ENCODE peak calls at places on chromosomes 1 and 21, in eight cellular contexts. One of them, this sample, is unnamed.
A peak's percentile ranks its signal among the peaks of the same experiment; 100 is the strongest.

GRCh38 chr1:203443296-203443695 is 32.3 kb upstream of the PRELP start:
- DNase-seq in stimulated activated CD4-positive, alpha-beta T cell treated with anti-CD3 and anti-CD28 coated beads, Interleukin-1b, Interleukin-23, amount 100 ng/mL, for 24 hours: no peak
- DNase-seq in AG20443: no peak
- DNase-seq in T-helper 9 cell: no peak
- DNase-seq in Ammon's horn: no peak
- DNase-seq in sigmoid colon: no peak
- DNase-seq in NCI-H2171 treated with DMSO at 0.1 percent for 48 hours: no peak
- DNase-seq in left cardiac atrium: no peak
- DNase-seq in this sample: no peak

GRCh38 chr1:17671741-17672140 is 83.4 kb upstream of the ACTL8 start:
- DNase-seq in AG20443: no peak
- DNase-seq in NCI-H2171 treated with DMSO at 0.1 percent for 48 hours: peak; percentile 6
- DNase-seq in T-helper 9 cell: no peak
- DNase-seq in sigmoid colon: no peak
- DNase-seq in Ammon's horn: no peak
- DNase-seq in stimulated activated CD4-positive, alpha-beta T cell treated with anti-CD3 and anti-CD28 coated beads, Interleukin-1b, Interleukin-23, amount 100 ng/mL, for 24 hours: no peak
- DNase-seq in left cardiac atrium: no peak
- DNase-seq in this sample: no peak

GRCh38 chr1:229509576-229509975 is 1.4 kb upstream of the NUP133 start:
- DNase-seq in stimulated activated CD4-positive, alpha-beta T cell treated with anti-CD3 and anti-CD28 coated beads, Interleukin-1b, Interleukin-23, amount 100 ng/mL, for 24 hours: no peak
- DNase-seq in AG20443: no peak
- DNase-seq in T-helper 9 cell: no peak
- DNase-seq in Ammon's horn: no peak
- DNase-seq in NCI-H2171 treated with DMSO at 0.1 percent for 48 hours: no peak
- DNase-seq in sigmoid colon: no peak
- DNase-seq in left cardiac atrium: no peak
- DNase-seq in this sample: no peak

GRCh38 chr1:42801832-42802483 is 15.0 kb upstream of the ERMAP start:
- DNase-seq in stimulated activated CD4-positive, alpha-beta T cell treated with anti-CD3 and anti-CD28 coated beads, Interleukin-1b, Interleukin-23, amount 100 ng/mL, for 24 hours: no peak
- DNase-seq in T-helper 9 cell: no peak
- DNase-seq in sigmoid colon: no peak
- DNase-seq in left cardiac atrium: no peak
- DNase-seq in AG20443: peak; percentile 54
- DNase-seq in NCI-H2171 treated with DMSO at 0.1 percent for 48 hours: no peak
- DNase-seq in Ammon's horn: no peak
- DNase-seq in this sample: no peak

GRCh38 chr1:71170925-71171324 is 90.1 kb upstream of the ZRANB2 start:
- DNase-seq in T-helper 9 cell: no peak
- DNase-seq in AG20443: no peak
- DNase-seq in Ammon's horn: no peak
- DNase-seq in sigmoid colon: no peak
- DNase-seq in NCI-H2171 treated with DMSO at 0.1 percent for 48 hours: no peak
- DNase-seq in stimulated activated CD4-positive, alpha-beta T cell treated with anti-CD3 and anti-CD28 coated beads, Interleukin-1b, Interleukin-23, amount 100 ng/mL, for 24 hours: no peak
- DNase-seq in left cardiac atrium: no peak
- DNase-seq in this sample: no peak

GRCh38 chr1:22287273-22287672 is 144.4 kb upstream of the WNT4 start:
- DNase-seq in stimulated activated CD4-positive, alpha-beta T cell treated with anti-CD3 and anti-CD28 coated beads, Interleukin-1b, Interleukin-23, amount 100 ng/mL, for 24 hours: no peak
- DNase-seq in NCI-H2171 treated with DMSO at 0.1 percent for 48 hours: no peak
- DNase-seq in T-helper 9 cell: no peak
- DNase-seq in Ammon's horn: no peak
- DNase-seq in AG20443: peak; percentile 2
- DNase-seq in sigmoid colon: no peak
- DNase-seq in left cardiac atrium: no peak
- DNase-seq in this sample: no peak

GRCh38 chr1:201053155-201053860 is 29.8 kb upstream of the KIF21B start:
- DNase-seq in AG20443: no peak
- DNase-seq in stimulated activated CD4-positive, alpha-beta T cell treated with anti-CD3 and anti-CD28 coated beads, Interleukin-1b, Interleukin-23, amount 100 ng/mL, for 24 hours: no peak
- DNase-seq in Ammon's horn: no peak
- DNase-seq in T-helper 9 cell: no peak
- DNase-seq in left cardiac atrium: no peak
- DNase-seq in NCI-H2171 treated with DMSO at 0.1 percent for 48 hours: no peak
- DNase-seq in sigmoid colon: no peak
- DNase-seq in this sample: peak; percentile 10

GRCh38 chr21:41631564-41632461 is 123.9 kb upstream of the TMPRSS2 start:
- DNase-seq in sigmoid colon: no peak
- DNase-seq in AG20443: peak; percentile 34
- DNase-seq in T-helper 9 cell: no peak
- DNase-seq in NCI-H2171 treated with DMSO at 0.1 percent for 48 hours: no peak
- DNase-seq in stimulated activated CD4-positive, alpha-beta T cell treated with anti-CD3 and anti-CD28 coated beads, Interleukin-1b, Interleukin-23, amount 100 ng/mL, for 24 hours: no peak
- DNase-seq in left cardiac atrium: no peak
- DNase-seq in Ammon's horn: no peak
- DNase-seq in this sample: no peak

GRCh38 chr1:62356257-62356835 is 37.1 kb upstream of the KANK4 start:
- DNase-seq in left cardiac atrium: no peak
- DNase-seq in T-helper 9 cell: no peak
- DNase-seq in stimulated activated CD4-positive, alpha-beta T cell treated with anti-CD3 and anti-CD28 coated beads, Interleukin-1b, Interleukin-23, amount 100 ng/mL, for 24 hours: no peak
- DNase-seq in NCI-H2171 treated with DMSO at 0.1 percent for 48 hours: peak; percentile 77
- DNase-seq in AG20443: peak; percentile 90
- DNase-seq in sigmoid colon: no peak
- DNase-seq in Ammon's horn: no peak
- DNase-seq in this sample: peak; percentile 17

GRCh38 chr1:30191154-30191702 is 532.2 kb downstream of the MATN1 start:
- DNase-seq in Ammon's horn: no peak
- DNase-seq in stimulated activated CD4-positive, alpha-beta T cell treated with anti-CD3 and anti-CD28 coated beads, Interleukin-1b, Interleukin-23, amount 100 ng/mL, for 24 hours: no peak
- DNase-seq in AG20443: peak; percentile 90
- DNase-seq in T-helper 9 cell: peak; percentile 23
- DNase-seq in sigmoid colon: no peak
- DNase-seq in left cardiac atrium: peak; percentile 48
- DNase-seq in NCI-H2171 treated with DMSO at 0.1 percent for 48 hours: peak; percentile 35
- DNase-seq in this sample: peak; percentile 41

GRCh38 chr1:13807213-13807612 is 107.2 kb downstream of the PRDM2 start:
- DNase-seq in sigmoid colon: no peak
- DNase-seq in stimulated activated CD4-positive, alpha-beta T cell treated with anti-CD3 and anti-CD28 coated beads, Interleukin-1b, Interleukin-23, amount 100 ng/mL, for 24 hours: no peak
- DNase-seq in Ammon's horn: no peak
- DNase-seq in AG20443: peak; percentile 59
- DNase-seq in NCI-H2171 treated with DMSO at 0.1 percent for 48 hours: no peak
- DNase-seq in left cardiac atrium: no peak
- DNase-seq in T-helper 9 cell: no peak
- DNase-seq in this sample: peak; percentile 28

GRCh38 chr1:240350910-240351331 is 259.2 kb downstream of the FMN2 start:
- DNase-seq in stimulated activated CD4-positive, alpha-beta T cell treated with anti-CD3 and anti-CD28 coated beads, Interleukin-1b, Interleukin-23, amount 100 ng/mL, for 24 hours: no peak
- DNase-seq in sigmoid colon: no peak
- DNase-seq in NCI-H2171 treated with DMSO at 0.1 percent for 48 hours: no peak
- DNase-seq in left cardiac atrium: no peak
- DNase-seq in Ammon's horn: no peak
- DNase-seq in T-helper 9 cell: no peak
- DNase-seq in AG20443: peak; percentile 75
- DNase-seq in this sample: no peak

GRCh38 chr1:6785721-6786505 is 659 bp downstream of the CAMTA1 start:
- DNase-seq in sigmoid colon: peak; percentile 69
- DNase-seq in T-helper 9 cell: peak; percentile 41
- DNase-seq in NCI-H2171 treated with DMSO at 0.1 percent for 48 hours: no peak
- DNase-seq in stimulated activated CD4-positive, alpha-beta T cell treated with anti-CD3 and anti-CD28 coated beads, Interleukin-1b, Interleukin-23, amount 100 ng/mL, for 24 hours: no peak
- DNase-seq in left cardiac atrium: peak; percentile 48
- DNase-seq in Ammon's horn: peak; percentile 19
- DNase-seq in AG20443: peak; percentile 87
- DNase-seq in this sample: peak; percentile 40

GRCh38 chr1:187631381-187631675 is 802.6 kb downstream of the PLA2G4A start:
- DNase-seq in T-helper 9 cell: no peak
- DNase-seq in stimulated activated CD4-positive, alpha-beta T cell treated with anti-CD3 and anti-CD28 coated beads, Interleukin-1b, Interleukin-23, amount 100 ng/mL, for 24 hours: no peak
- DNase-seq in AG20443: no peak
- DNase-seq in Ammon's horn: no peak
- DNase-seq in left cardiac atrium: no peak
- DNase-seq in sigmoid colon: no peak
- DNase-seq in NCI-H2171 treated with DMSO at 0.1 percent for 48 hours: no peak
- DNase-seq in this sample: no peak

GRCh38 chr1:215257280-215257679 is 174.7 kb downstream of the KCNK2 start:
- DNase-seq in T-helper 9 cell: no peak
- DNase-seq in Ammon's horn: no peak
- DNase-seq in left cardiac atrium: no peak
- DNase-seq in sigmoid colon: no peak
- DNase-seq in stimulated activated CD4-positive, alpha-beta T cell treated with anti-CD3 and anti-CD28 coated beads, Interleukin-1b, Interleukin-23, amount 100 ng/mL, for 24 hours: no peak
- DNase-seq in AG20443: no peak
- DNase-seq in NCI-H2171 treated with DMSO at 0.1 percent for 48 hours: no peak
- DNase-seq in this sample: no peak

GRCh38 chr1:64387382-64388066 is 82.4 kb upstream of the CACHD1 start:
- DNase-seq in left cardiac atrium: no peak
- DNase-seq in sigmoid colon: no peak
- DNase-seq in NCI-H2171 treated with DMSO at 0.1 percent for 48 hours: no peak
- DNase-seq in AG20443: no peak
- DNase-seq in stimulated activated CD4-positive, alpha-beta T cell treated with anti-CD3 and anti-CD28 coated beads, Interleukin-1b, Interleukin-23, amount 100 ng/mL, for 24 hours: no peak
- DNase-seq in T-helper 9 cell: no peak
- DNase-seq in Ammon's horn: peak; percentile 2
- DNase-seq in this sample: no peak

GRCh38 chr1:4585216-4585615 is 69.2 kb upstream of the AJAP1 start:
- DNase-seq in stimulated activated CD4-positive, alpha-beta T cell treated with anti-CD3 and anti-CD28 coated beads, Interleukin-1b, Interleukin-23, amount 100 ng/mL, for 24 hours: peak; percentile 23
- DNase-seq in AG20443: no peak
- DNase-seq in sigmoid colon: no peak
- DNase-seq in Ammon's horn: no peak
- DNase-seq in left cardiac atrium: no peak
- DNase-seq in NCI-H2171 treated with DMSO at 0.1 percent for 48 hours: no peak
- DNase-seq in T-helper 9 cell: peak; percentile 9
- DNase-seq in this sample: peak; percentile 71

GRCh38 chr1:68162761-68163160 is 69.6 kb downstream of the WLS start:
- DNase-seq in sigmoid colon: no peak
- DNase-seq in NCI-H2171 treated with DMSO at 0.1 percent for 48 hours: no peak
- DNase-seq in left cardiac atrium: no peak
- DNase-seq in AG20443: no peak
- DNase-seq in stimulated activated CD4-positive, alpha-beta T cell treated with anti-CD3 and anti-CD28 coated beads, Interleukin-1b, Interleukin-23, amount 100 ng/mL, for 24 hours: no peak
- DNase-seq in T-helper 9 cell: no peak
- DNase-seq in Ammon's horn: no peak
- DNase-seq in this sample: peak; percentile 8

GRCh38 chr21:45959779-45960390 is 21.7 kb upstream of the COL6A1 start:
- DNase-seq in Ammon's horn: no peak
- DNase-seq in sigmoid colon: peak; percentile 58
- DNase-seq in stimulated activated CD4-positive, alpha-beta T cell treated with anti-CD3 and anti-CD28 coated beads, Interleukin-1b, Interleukin-23, amount 100 ng/mL, for 24 hours: no peak
- DNase-seq in NCI-H2171 treated with DMSO at 0.1 percent for 48 hours: no peak
- DNase-seq in left cardiac atrium: no peak
- DNase-seq in T-helper 9 cell: no peak
- DNase-seq in AG20443: no peak
- DNase-seq in this sample: no peak

GRCh38 chr1:9362488-9362887 is 69.8 kb downstream of the SPSB1 start:
- DNase-seq in left cardiac atrium: no peak
- DNase-seq in T-helper 9 cell: no peak
- DNase-seq in Ammon's horn: peak; percentile 61
- DNase-seq in sigmoid colon: no peak
- DNase-seq in NCI-H2171 treated with DMSO at 0.1 percent for 48 hours: no peak
- DNase-seq in AG20443: no peak
- DNase-seq in stimulated activated CD4-positive, alpha-beta T cell treated with anti-CD3 and anti-CD28 coated beads, Interleukin-1b, Interleukin-23, amount 100 ng/mL, for 24 hours: no peak
- DNase-seq in this sample: no peak

GRCh38 chr1:210448293-210448892 is 119.7 kb downstream of the HHAT start:
- DNase-seq in NCI-H2171 treated with DMSO at 0.1 percent for 48 hours: peak; percentile 71
- DNase-seq in Ammon's horn: peak; percentile 76
- DNase-seq in AG20443: peak; percentile 60
- DNase-seq in stimulated activated CD4-positive, alpha-beta T cell treated with anti-CD3 and anti-CD28 coated beads, Interleukin-1b, Interleukin-23, amount 100 ng/mL, for 24 hours: no peak
- DNase-seq in sigmoid colon: no peak
- DNase-seq in T-helper 9 cell: no peak
- DNase-seq in left cardiac atrium: no peak
- DNase-seq in this sample: peak; percentile 25

GRCh38 chr1:91619881-91620280 is 119.2 kb downstream of the CDC7 start:
- DNase-seq in left cardiac atrium: no peak
- DNase-seq in T-helper 9 cell: no peak
- DNase-seq in AG20443: peak; percentile 56
- DNase-seq in NCI-H2171 treated with DMSO at 0.1 percent for 48 hours: no peak
- DNase-seq in Ammon's horn: peak; percentile 17
- DNase-seq in sigmoid colon: no peak
- DNase-seq in stimulated activated CD4-positive, alpha-beta T cell treated with anti-CD3 and anti-CD28 coated beads, Interleukin-1b, Interleukin-23, amount 100 ng/mL, for 24 hours: no peak
- DNase-seq in this sample: no peak

GRCh38 chr1:28756846-28757245 is 20.1 kb downstream of the YTHDF2 start:
- DNase-seq in NCI-H2171 treated with DMSO at 0.1 percent for 48 hours: no peak
- DNase-seq in stimulated activated CD4-positive, alpha-beta T cell treated with anti-CD3 and anti-CD28 coated beads, Interleukin-1b, Interleukin-23, amount 100 ng/mL, for 24 hours: no peak
- DNase-seq in Ammon's horn: peak; percentile 35
- DNase-seq in AG20443: no peak
- DNase-seq in left cardiac atrium: no peak
- DNase-seq in sigmoid colon: no peak
- DNase-seq in T-helper 9 cell: no peak
- DNase-seq in this sample: no peak

GRCh38 chr1:199931666-199932377 is 95.7 kb upstream of the NR5A2 start:
- DNase-seq in left cardiac atrium: no peak
- DNase-seq in NCI-H2171 treated with DMSO at 0.1 percent for 48 hours: no peak
- DNase-seq in stimulated activated CD4-positive, alpha-beta T cell treated with anti-CD3 and anti-CD28 coated beads, Interleukin-1b, Interleukin-23, amount 100 ng/mL, for 24 hours: no peak
- DNase-seq in AG20443: no peak
- DNase-seq in Ammon's horn: no peak
- DNase-seq in T-helper 9 cell: no peak
- DNase-seq in sigmoid colon: no peak
- DNase-seq in this sample: no peak

GRCh38 chr1:63980706-63981407 is 207.0 kb downstream of the ROR1 start:
- DNase-seq in sigmoid colon: no peak
- DNase-seq in AG20443: no peak
- DNase-seq in left cardiac atrium: no peak
- DNase-seq in T-helper 9 cell: no peak
- DNase-seq in NCI-H2171 treated with DMSO at 0.1 percent for 48 hours: no peak
- DNase-seq in Ammon's horn: no peak
- DNase-seq in stimulated activated CD4-positive, alpha-beta T cell treated with anti-CD3 and anti-CD28 coated beads, Interleukin-1b, Interleukin-23, amount 100 ng/mL, for 24 hours: no peak
- DNase-seq in this sample: no peak

GRCh38 chr1:215476541-215476940 is 90.6 kb upstream of the KCTD3 start:
- DNase-seq in NCI-H2171 treated with DMSO at 0.1 percent for 48 hours: peak; percentile 41
- DNase-seq in left cardiac atrium: no peak
- DNase-seq in T-helper 9 cell: no peak
- DNase-seq in stimulated activated CD4-positive, alpha-beta T cell treated with anti-CD3 and anti-CD28 coated beads, Interleukin-1b, Interleukin-23, amount 100 ng/mL, for 24 hours: no peak
- DNase-seq in Ammon's horn: no peak
- DNase-seq in AG20443: no peak
- DNase-seq in sigmoid colon: no peak
- DNase-seq in this sample: no peak

GRCh38 chr21:23887709-23888303 is 1719.5 kb downstream of the MRPL39 start:
- DNase-seq in left cardiac atrium: no peak
- DNase-seq in stimulated activated CD4-positive, alpha-beta T cell treated with anti-CD3 and anti-CD28 coated beads, Interleukin-1b, Interleukin-23, amount 100 ng/mL, for 24 hours: no peak
- DNase-seq in T-helper 9 cell: peak; percentile 6
- DNase-seq in NCI-H2171 treated with DMSO at 0.1 percent for 48 hours: no peak
- DNase-seq in AG20443: no peak
- DNase-seq in Ammon's horn: no peak
- DNase-seq in sigmoid colon: no peak
- DNase-seq in this sample: peak; percentile 21

GRCh38 chr21:19198801-19199200 is 795.2 kb upstream of the TMPRSS15 start:
- DNase-seq in NCI-H2171 treated with DMSO at 0.1 percent for 48 hours: no peak
- DNase-seq in left cardiac atrium: no peak
- DNase-seq in AG20443: no peak
- DNase-seq in Ammon's horn: no peak
- DNase-seq in sigmoid colon: no peak
- DNase-seq in stimulated activated CD4-positive, alpha-beta T cell treated with anti-CD3 and anti-CD28 coated beads, Interleukin-1b, Interleukin-23, amount 100 ng/mL, for 24 hours: no peak
- DNase-seq in T-helper 9 cell: no peak
- DNase-seq in this sample: no peak

GRCh38 chr1:225998560-225999226 is 450 bp downstream of the SDE2 start:
- DNase-seq in T-helper 9 cell: no peak
- DNase-seq in left cardiac atrium: no peak
- DNase-seq in NCI-H2171 treated with DMSO at 0.1 percent for 48 hours: no peak
- DNase-seq in AG20443: peak; percentile 50
- DNase-seq in Ammon's horn: no peak
- DNase-seq in stimulated activated CD4-positive, alpha-beta T cell treated with anti-CD3 and anti-CD28 coated beads, Interleukin-1b, Interleukin-23, amount 100 ng/mL, for 24 hours: no peak
- DNase-seq in sigmoid colon: no peak
- DNase-seq in this sample: no peak

GRCh38 chr1:11730429-11730861 is 5.5 kb upstream of the AGTRAP start:
- DNase-seq in left cardiac atrium: no peak
- DNase-seq in NCI-H2171 treated with DMSO at 0.1 percent for 48 hours: no peak
- DNase-seq in T-helper 9 cell: no peak
- DNase-seq in AG20443: peak; percentile 69
- DNase-seq in sigmoid colon: no peak
- DNase-seq in Ammon's horn: peak; percentile 64
- DNase-seq in stimulated activated CD4-positive, alpha-beta T cell treated with anti-CD3 and anti-CD28 coated beads, Interleukin-1b, Interleukin-23, amount 100 ng/mL, for 24 hours: no peak
- DNase-seq in this sample: peak; percentile 29

GRCh38 chr1:108149796-108150467 is 50.2 kb downstream of the SLC25A24 start:
- DNase-seq in sigmoid colon: no peak
- DNase-seq in NCI-H2171 treated with DMSO at 0.1 percent for 48 hours: no peak
- DNase-seq in T-helper 9 cell: no peak
- DNase-seq in Ammon's horn: no peak
- DNase-seq in AG20443: peak; percentile 34
- DNase-seq in left cardiac atrium: no peak
- DNase-seq in stimulated activated CD4-positive, alpha-beta T cell treated with anti-CD3 and anti-CD28 coated beads, Interleukin-1b, Interleukin-23, amount 100 ng/mL, for 24 hours: no peak
- DNase-seq in this sample: no peak

GRCh38 chr1:193104906-193105820 is at the start of gene GLRX2:
- DNase-seq in Ammon's horn: peak; percentile 89
- DNase-seq in NCI-H2171 treated with DMSO at 0.1 percent for 48 hours: peak; percentile 69
- DNase-seq in T-helper 9 cell: peak; percentile 50
- DNase-seq in sigmoid colon: peak; percentile 93
- DNase-seq in left cardiac atrium: peak; percentile 89
- DNase-seq in AG20443: peak; percentile 98
- DNase-seq in stimulated activated CD4-positive, alpha-beta T cell treated with anti-CD3 and anti-CD28 coated beads, Interleukin-1b, Interleukin-23, amount 100 ng/mL, for 24 hours: peak; percentile 30
- DNase-seq in this sample: peak; percentile 72

GRCh38 chr1:178109348-178110143 is 15.6 kb downstream of the RASAL2 start:
- DNase-seq in left cardiac atrium: no peak
- DNase-seq in NCI-H2171 treated with DMSO at 0.1 percent for 48 hours: no peak
- DNase-seq in Ammon's horn: no peak
- DNase-seq in AG20443: no peak
- DNase-seq in stimulated activated CD4-positive, alpha-beta T cell treated with anti-CD3 and anti-CD28 coated beads, Interleukin-1b, Interleukin-23, amount 100 ng/mL, for 24 hours: no peak
- DNase-seq in T-helper 9 cell: no peak
- DNase-seq in sigmoid colon: no peak
- DNase-seq in this sample: no peak

This sample was measured in activated CD4-positive, alpha-beta T cell treated with anti-CD3 and anti-CD28 coated beads for 48 hours.